ENCODE peak calls at places on chromosomes 6 and 20, in four cellular contexts. L is GM10248, B is colonic mucosa, H is adrenal gland. N is an unnamed sample.
A peak's percentile ranks its signal among the peaks of the same experiment; 100 is the strongest.

GRCh38 chr6:73854998-73855718 is 159.2 kb downstream of the CD109 start:
- DNase-seq in L (peak; percentile 44), B (peak; percentile 23), H (peak; percentile 20), N (no peak)

GRCh38 chr6:24183584-24183983 is 57.6 kb downstream of the NRSN1 start:
- DNase-seq in L (no peak), B (no peak), H (no peak), N (no peak)

GRCh38 chr6:113381957-113382356 is 475.2 kb upstream of the MARCKS start:
- DNase-seq in L (peak; percentile 18), B (no peak), H (peak; percentile 25), N (peak; percentile 23)

GRCh38 chr6:83132121-83132520 is 60.9 kb downstream of the PGM3 start:
- DNase-seq in L (no peak), B (no peak), H (no peak), N (no peak)

GRCh38 chr20:51487525-51488279 is 54.8 kb downstream of the NFATC2 start:
- DNase-seq in L (no peak), B (no peak), H (no peak), N (no peak)

GRCh38 chr6:160028487-160029275 is 59.8 kb downstream of the IGF2R start:
- DNase-seq in L (no peak), B (no peak), H (no peak), N (no peak)

GRCh38 chr20:58712823-58713731 is 20.5 kb downstream of the NPEPL1 start:
- DNase-seq in L (no peak), B (peak; percentile 12), H (peak; percentile 11), N (no peak)

GRCh38 chr6:42104095-42104806 is 38.2 kb downstream of the C6orf132 start:
- DNase-seq in L (peak; percentile 90), B (peak; percentile 59), H (peak; percentile 73), N (peak; percentile 65)

GRCh38 chr6:164990901-164991300 is 318.5 kb downstream of the C6orf118 start:
- DNase-seq in L (no peak), B (no peak), H (no peak), N (no peak)

GRCh38 chr6:3751019-3751729 is at the start of gene PXDC1:
- DNase-seq in L (no peak), B (no peak), H (peak; percentile 39), N (peak; percentile 48)

GRCh38 chr6:13667655-13668054 is 44.0 kb downstream of the RANBP9 start:
- DNase-seq in L (no peak), B (no peak), H (no peak), N (no peak)

GRCh38 chr6:14883921-14884320 is 361.9 kb upstream of the JARID2 start:
- DNase-seq in L (no peak), B (no peak), H (no peak), N (no peak)

GRCh38 chr6:41940759-41941279 is 789 bp downstream of the CCND3 start:
- DNase-seq in L (peak; percentile 40), B (peak; percentile 65), H (peak; percentile 57), N (peak; percentile 64)

GRCh38 chr6:119890470-119890869 is 540.9 kb upstream of the MAN1A1 start:
- DNase-seq in L (no peak), B (no peak), H (no peak), N (no peak)

GRCh38 chr6:167968091-167968490 is 29.4 kb upstream of the KIF25 start:
- DNase-seq in L (no peak), B (peak; percentile 73), H (no peak), N (peak; percentile 36)

GRCh38 chr6:79077680-79078056 is 386 bp downstream of the PHIP start:
- DNase-seq in L (peak; percentile 52), B (no peak), H (no peak), N (no peak)

GRCh38 chr6:32668226-32668747 is 1.8 kb upstream of the HLA-DQB1 start:
- DNase-seq in L (peak; percentile 76), B (peak; percentile 45), H (peak; percentile 69), N (peak; percentile 51)

GRCh38 chr6:14912226-14912625 is 333.6 kb upstream of the JARID2 start:
- DNase-seq in L (no peak), B (no peak), H (no peak), N (no peak)

GRCh38 chr6:166330612-166331011 is 11.7 kb downstream of the SFT2D1 start:
- DNase-seq in L (no peak), B (peak; percentile 65), H (no peak), N (peak; percentile 61)

GRCh38 chr6:85417336-85417735 is 32.5 kb upstream of the NT5E start:
- DNase-seq in L (no peak), B (no peak), H (no peak), N (no peak)

GRCh38 chr20:2602746-2603145 is 49.7 kb upstream of the NOP56 start:
- DNase-seq in L (no peak), B (peak; percentile 51), H (no peak), N (no peak)

GRCh38 chr6:32895006-32895345 is 41.0 kb downstream of the PSMB9 start:
- DNase-seq in L (no peak), B (no peak), H (no peak), N (no peak)

GRCh38 chr6:24796616-24797290 is 2.0 kb downstream of the ARMH2 start:
- DNase-seq in L (no peak), B (no peak), H (no peak), N (no peak)

GRCh38 chr6:10555625-10556309 is 34.6 kb downstream of the GCNT2 start:
- DNase-seq in L (no peak), B (peak; percentile 55), H (peak; percentile 33), N (peak; percentile 62)

GRCh38 chr6:80021131-80021530 is 16.7 kb downstream of the TTK start:
- DNase-seq in L (no peak), B (no peak), H (no peak), N (no peak)

GRCh38 chr20:37220796-37221195 is 40.8 kb downstream of the GHRH start:
- DNase-seq in L (no peak), B (no peak), H (no peak), N (no peak)

GRCh38 chr6:137353346-137353745 is 134.2 kb upstream of the IFNGR1 start:
- DNase-seq in L (no peak), B (no peak), H (no peak), N (no peak)

GRCh38 chr6:11785449-11785951 is 6.9 kb upstream of the ADTRP start:
- DNase-seq in L (peak; percentile 73), B (no peak), H (no peak), N (peak; percentile 41)

GRCh38 chr6:149905911-149906371 is 8.0 kb upstream of the RAET1E start:
- DNase-seq in L (no peak), B (no peak), H (no peak), N (no peak)

GRCh38 chr20:53161473-53161872 is 189.3 kb downstream of the TSHZ2 start:
- DNase-seq in L (no peak), B (no peak), H (no peak), N (no peak)

GRCh38 chr6:111776236-111777189 is 96.7 kb downstream of the FYN start:
- DNase-seq in L (no peak), B (no peak), H (no peak), N (no peak)

GRCh38 chr20:63191400-63191799 is 24.5 kb downstream of the YTHDF1 start:
- DNase-seq in L (no peak), B (peak; percentile 94), H (no peak), N (peak; percentile 98)

GRCh38 chr6:158205220-158205944 is 37.2 kb downstream of the GTF2H5 start:
- DNase-seq in L (no peak), B (no peak), H (no peak), N (no peak)

GRCh38 chr6:46954819-46955520 is 33.2 kb upstream of the ADGRF5 start:
- DNase-seq in L (no peak), B (no peak), H (no peak), N (no peak)

GRCh38 chr20:4059631-4060030 is 44.3 kb upstream of the RNF24 start:
- DNase-seq in L (no peak), B (no peak), H (no peak), N (no peak)

GRCh38 chr6:106360989-106361430 is 493 bp downstream of the CRYBG1 start:
- DNase-seq in L (peak; percentile 48), B (peak; percentile 41), H (no peak), N (peak; percentile 37)